ENCODE peak calls at places on chromosome 9, in seven cellular contexts. Z is fibroblast of lung, I is PC-9, M is adrenal gland, X is HepG2, H is psoas muscle, O is PC-3. Y is an unnamed sample.

GRCh38 chr9:71897573-71897972 is 13.4 kb downstream of the ABHD17B start:
- DNase-seq in Z (no peak), I (no peak), M (no peak), X (no peak), H (no peak), O (no peak), Y (no peak)

GRCh38 chr9:106927916-106928315 is 65.0 kb downstream of the ZNF462 start:
- DNase-seq in Z (no peak), I (no peak), M (no peak), X (no peak), H (no peak), O (no peak), Y (no peak)

GRCh38 chr9:3809724-3810123 is 283.9 kb upstream of the RFX3 start:
- DNase-seq in Z (no peak), I (no peak), M (no peak), X (no peak), H (no peak), O (peak; percentile 79), Y (no peak)

GRCh38 chr9:106621299-106621920 is 241.6 kb upstream of the ZNF462 start:
- DNase-seq in Z (peak; percentile 31), I (no peak), M (no peak), X (no peak), H (no peak), O (no peak), Y (no peak)

GRCh38 chr9:76987594-76988200 is 31.8 kb upstream of the FOXB2 start:
- DNase-seq in Z (peak; percentile 49), I (peak; percentile 21), M (peak; percentile 31), X (peak; percentile 21), H (no peak), O (peak; percentile 69), Y (no peak)

GRCh38 chr9:1198085-1198484 is 147.9 kb downstream of the DMRT2 start:
- DNase-seq in Z (peak; percentile 28), I (no peak), M (no peak), X (no peak), H (no peak), O (peak; percentile 88), Y (no peak)

GRCh38 chr9:113179839-113180238 is 29.0 kb downstream of the SLC31A2 start:
- DNase-seq in Z (no peak), I (no peak), M (no peak), X (no peak), H (no peak), O (no peak), Y (no peak)

GRCh38 chr9:124352616-124353015 is 62.6 kb downstream of the PSMB7 start:
- DNase-seq in Z (no peak), I (no peak), M (no peak), X (no peak), H (no peak), O (no peak), Y (no peak)

GRCh38 chr9:107739601-107740082 is 250.1 kb upstream of the KLF4 start:
- DNase-seq in Z (peak; percentile 91), I (peak; percentile 75), M (peak; percentile 39), X (no peak), H (peak; percentile 70), O (peak; percentile 81), Y (no peak)

GRCh38 chr9:117772960-117773359 is 68.8 kb downstream of the TLR4 start:
- DNase-seq in Z (no peak), I (no peak), M (no peak), X (no peak), H (peak; percentile 10), O (no peak), Y (no peak)

GRCh38 chr9:117775576-117775975 is 71.4 kb downstream of the TLR4 start:
- DNase-seq in Z (no peak), I (no peak), M (no peak), X (no peak), H (no peak), O (no peak), Y (no peak)

GRCh38 chr9:117768740-117769400 is 64.7 kb downstream of the TLR4 start:
- DNase-seq in Z (peak; percentile 0), I (no peak), M (no peak), X (no peak), H (no peak), O (no peak), Y (no peak)

GRCh38 chr9:117771162-117771561 is 67.0 kb downstream of the TLR4 start:
- DNase-seq in Z (no peak), I (no peak), M (no peak), X (no peak), H (no peak), O (no peak), Y (no peak)
- H3K27ac ChIP-seq in Z (no peak overlapping the region), I (no peak overlapping the region), M (no peak overlapping the region), X (no peak overlapping the region), H (no peak overlapping the region), O (no peak overlapping the region), Y (no peak overlapping the region)

DNA sequence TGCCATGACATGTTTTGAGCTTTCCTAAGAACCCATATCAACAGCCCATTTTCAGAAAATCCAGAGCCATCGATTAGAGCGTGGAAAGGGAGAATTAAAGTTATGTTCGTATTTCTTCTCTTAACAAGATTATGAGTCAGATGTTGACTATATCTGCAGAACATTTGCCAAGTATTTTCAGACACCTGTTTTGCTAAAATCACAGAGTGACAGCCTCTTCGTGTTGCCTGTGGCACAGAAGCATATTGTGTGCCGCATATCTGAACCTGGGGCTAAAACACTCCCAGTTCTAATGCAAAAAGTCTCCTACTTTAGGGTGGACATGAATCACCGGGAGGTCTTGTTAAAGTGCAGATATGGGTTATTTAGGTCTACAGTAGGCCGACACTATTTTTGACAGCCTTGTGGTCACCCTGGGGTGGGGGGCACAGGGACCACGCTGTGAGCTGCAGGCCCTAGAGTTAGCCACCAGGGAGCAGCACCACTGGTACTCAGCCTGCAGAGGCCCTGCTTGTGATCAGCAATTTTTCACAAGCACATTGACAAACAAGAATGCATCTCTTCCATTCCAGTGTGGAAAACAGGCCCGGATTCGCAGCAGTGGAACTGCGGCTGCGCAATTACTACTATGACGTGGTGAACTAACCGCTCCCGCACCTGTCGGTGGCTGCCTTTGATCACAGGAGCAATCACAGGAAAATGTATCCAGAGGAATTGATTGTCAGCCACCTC is 93.5 kb downstream of the SYK start:
- DNase-seq in Z (peak; percentile 14), I (peak; percentile 15), M (no peak), X (peak; percentile 10), H (no peak), O (peak; percentile 18), Y (no peak)
- TF ChIP-seq CTCF in Z (peak; percentile 40), I (peak; percentile 71), M (peak; percentile 22), X (peak; percentile 47), H (peak; percentile 44), O (peak; percentile 71), Y (peak; percentile 30)

GRCh38 chr9:109118802-109119438 is 827 bp downstream of the TMEM245 start:
- DNase-seq in Z (peak; percentile 16), I (peak; percentile 44), M (peak; percentile 39), X (peak; percentile 16), H (no peak), O (peak; percentile 32), Y (peak; percentile 52)

GRCh38 chr9:109122726-109123621 is 3.2 kb upstream of the TMEM245 start:
- DNase-seq in Z (no peak), I (no peak), M (no peak), X (peak; percentile 60), H (no peak), O (no peak), Y (no peak)

GRCh38 chr9:109120204-109120789 is 550 bp upstream of the TMEM245 start:
- DNase-seq in Z (no peak), I (no peak), M (no peak), X (no peak), H (no peak), O (no peak), Y (no peak)

GRCh38 chr9:109119439-109120203 is at the start of gene TMEM245:
- DNase-seq in Z (peak; percentile 100), I (peak; percentile 95), M (peak; percentile 99), X (peak; percentile 98), H (peak; percentile 96), O (peak; percentile 94), Y (peak; percentile 98)

GRCh38 chr9:109121218-109121796 is 1.6 kb upstream of the TMEM245 start:
- DNase-seq in Z (no peak), I (no peak), M (no peak), X (no peak), H (no peak), O (no peak), Y (no peak)
- H3K4me1 ChIP-seq in Z (no peaks in the 10 kb centered on the region), I (peaks cover 28% of the 10 kb centered on the region), M (peaks cover 18% of the 10 kb centered on the region), X (peaks cover 81% of the 10 kb centered on the region), H (peaks cover 19% of the 10 kb centered on the region), O (peaks cover 10% of the 10 kb centered on the region), Y (no peaks in the 10 kb centered on the region)

GRCh38 chr9:35917261-35917660 is 8.0 kb downstream of the SPAAR start:
- DNase-seq in Z (no peak), I (no peak), M (no peak), X (no peak), H (no peak), O (no peak), Y (no peak)
- H3K27ac ChIP-seq in Z (no peak overlapping the region), I (no peak overlapping the region), M (no peak overlapping the region), X (no peak overlapping the region), H (peak overlapping the region; percentile 66), O (no peak overlapping the region), Y (no peak overlapping the region)

GRCh38 chr9:83403864-83404263 is 134.3 kb downstream of the FRMD3 start:
- DNase-seq in Z (no peak), I (no peak), M (no peak), X (no peak), H (no peak), O (no peak), Y (no peak)

GRCh38 chr9:83401328-83401895 is 136.8 kb downstream of the FRMD3 start:
- DNase-seq in Z (no peak), I (no peak), M (no peak), X (no peak), H (no peak), O (no peak), Y (no peak)

GRCh38 chr9:83410701-83411100 is 127.5 kb downstream of the FRMD3 start:
- DNase-seq in Z (no peak), I (no peak), M (no peak), X (no peak), H (no peak), O (peak; percentile 31), Y (no peak)

GRCh38 chr9:83406901-83407300 is 131.3 kb downstream of the FRMD3 start:
- DNase-seq in Z (no peak), I (no peak), M (peak; percentile 21), X (no peak), H (no peak), O (no peak), Y (no peak)

GRCh38 chr9:83405674-83406255 is 132.4 kb downstream of the FRMD3 start:
- DNase-seq in Z (no peak), I (no peak), M (no peak), X (no peak), H (no peak), O (no peak), Y (no peak)
- TF ChIP-seq CTCF in Z (no peak), I (no peak), M (no peak), X (no peak), H (no peak), O (no peak), Y (no peak)

Y was measured in right lobe of liver.